ENCODE peak calls at places on chromosomes 12 and 14, in six cellular contexts. One of them, this sample, is unnamed. For H3K36me3 and H3K4me1, the result is how much of the 10 kb centered on the place peaks cover.

GRCh38 chr12:120316798-120317257 is 10.8 kb downstream of the PLA2G1B start:
- DNase-seq in stomach: no peak
- DNase-seq in OCI-LY7: no peak
- DNase-seq in cardiac muscle cell: no peak
- DNase-seq in suprapubic skin: no peak
- DNase-seq in CD8-positive, alpha-beta memory T cell: no peak
- DNase-seq in this sample: peak

GRCh38 chr14:80117876-80118275 is 93.4 kb downstream of the DIO2 start:
- DNase-seq in cardiac muscle cell: no peak
- DNase-seq in stomach: no peak
- DNase-seq in CD8-positive, alpha-beta memory T cell: no peak
- DNase-seq in suprapubic skin: no peak
- DNase-seq in OCI-LY7: no peak
- DNase-seq in this sample: no peak

GRCh38 chr12:14548609-14549008 is 19.1 kb downstream of the PLBD1 start:
- DNase-seq in suprapubic skin: no peak
- DNase-seq in OCI-LY7: no peak
- DNase-seq in cardiac muscle cell: no peak
- DNase-seq in stomach: no peak
- DNase-seq in CD8-positive, alpha-beta memory T cell: no peak
- DNase-seq in this sample: no peak

GRCh38 chr12:65526311-65526710 is 247.8 kb downstream of the MSRB3 start:
- DNase-seq in CD8-positive, alpha-beta memory T cell: no peak
- DNase-seq in suprapubic skin: no peak
- DNase-seq in cardiac muscle cell: no peak
- DNase-seq in OCI-LY7: no peak
- DNase-seq in stomach: no peak
- DNase-seq in this sample: peak

GRCh38 chr14:75150150-75150549 is 23.3 kb upstream of the NEK9 start:
- DNase-seq in OCI-LY7: no peak
- DNase-seq in cardiac muscle cell: no peak
- DNase-seq in CD8-positive, alpha-beta memory T cell: no peak
- DNase-seq in stomach: no peak
- DNase-seq in suprapubic skin: no peak
- DNase-seq in this sample: no peak

GRCh38 chr14:70730393-70730792 is 78.9 kb downstream of the MAP3K9 start:
- DNase-seq in OCI-LY7: no peak
- DNase-seq in stomach: no peak
- DNase-seq in suprapubic skin: no peak
- DNase-seq in cardiac muscle cell: no peak
- DNase-seq in CD8-positive, alpha-beta memory T cell: no peak
- DNase-seq in this sample: no peak

GRCh38 chr12:953776-954175 is 4.3 kb upstream of the RAD52 start:
- DNase-seq in suprapubic skin: no peak
- DNase-seq in CD8-positive, alpha-beta memory T cell: no peak
- DNase-seq in stomach: no peak
- DNase-seq in cardiac muscle cell: no peak
- DNase-seq in OCI-LY7: no peak
- DNase-seq in this sample: peak

GRCh38 chr12:43112101-43112661 is 439.8 kb downstream of the ADAMTS20 start:
- DNase-seq in stomach: no peak
- DNase-seq in cardiac muscle cell: peak
- DNase-seq in OCI-LY7: no peak
- DNase-seq in suprapubic skin: no peak
- DNase-seq in CD8-positive, alpha-beta memory T cell: no peak
- DNase-seq in this sample: no peak

GRCh38 chr12:52145941-52146821 is 45.6 kb downstream of the KRT80 start:
- DNase-seq in suprapubic skin: no peak
- DNase-seq in CD8-positive, alpha-beta memory T cell: no peak
- DNase-seq in cardiac muscle cell: no peak
- DNase-seq in OCI-LY7: no peak
- DNase-seq in stomach: no peak
- DNase-seq in this sample: no peak

GRCh38 chr14:60196291-60196690 is 31.1 kb upstream of the DHRS7 start:
- DNase-seq in cardiac muscle cell: no peak
- DNase-seq in stomach: no peak
- DNase-seq in CD8-positive, alpha-beta memory T cell: no peak
- DNase-seq in suprapubic skin: no peak
- DNase-seq in OCI-LY7: no peak
- DNase-seq in this sample: peak

GRCh38 chr14:105203057-105203494 is 22.0 kb upstream of the NUDT14 start:
- DNase-seq in cardiac muscle cell: peak
- DNase-seq in suprapubic skin: no peak
- DNase-seq in OCI-LY7: peak
- DNase-seq in stomach: peak
- DNase-seq in CD8-positive, alpha-beta memory T cell: peak
- DNase-seq in this sample: peak

GRCh38 chr12:62292761-62293446 is 32.7 kb downstream of the USP15 start:
- DNase-seq in suprapubic skin: no peak
- DNase-seq in OCI-LY7: no peak
- DNase-seq in stomach: no peak
- DNase-seq in cardiac muscle cell: no peak
- DNase-seq in CD8-positive, alpha-beta memory T cell: no peak
- DNase-seq in this sample: no peak
- H3K36me3 ChIP-seq in suprapubic skin: under half
- H3K36me3 ChIP-seq in OCI-LY7: under half
- H3K36me3 ChIP-seq in stomach: under half
- H3K36me3 ChIP-seq in cardiac muscle cell: under half
- H3K36me3 ChIP-seq in CD8-positive, alpha-beta memory T cell: under half
- H3K36me3 ChIP-seq in this sample: under half

GRCh38 chr14:69611264-69612013 is at the start of gene SUSD6:
- DNase-seq in suprapubic skin: peak
- DNase-seq in cardiac muscle cell: peak
- DNase-seq in stomach: peak
- DNase-seq in CD8-positive, alpha-beta memory T cell: peak
- DNase-seq in OCI-LY7: peak
- DNase-seq in this sample: peak

GRCh38 chr14:69614592-69614991 is 3.2 kb downstream of the SUSD6 start:
- DNase-seq in cardiac muscle cell: no peak
- DNase-seq in stomach: no peak
- DNase-seq in suprapubic skin: no peak
- DNase-seq in CD8-positive, alpha-beta memory T cell: no peak
- DNase-seq in OCI-LY7: peak
- DNase-seq in this sample: no peak

GRCh38 chr14:69613312-69614073 is 2.1 kb downstream of the SUSD6 start:
- DNase-seq in OCI-LY7: no peak
- DNase-seq in stomach: no peak
- DNase-seq in CD8-positive, alpha-beta memory T cell: no peak
- DNase-seq in cardiac muscle cell: no peak
- DNase-seq in suprapubic skin: no peak
- DNase-seq in this sample: no peak

GRCh38 chr14:69612014-69612758 is 790 bp downstream of the SUSD6 start:
- DNase-seq in suprapubic skin: no peak
- DNase-seq in stomach: no peak
- DNase-seq in OCI-LY7: peak
- DNase-seq in CD8-positive, alpha-beta memory T cell: peak
- DNase-seq in cardiac muscle cell: no peak
- DNase-seq in this sample: no peak

GRCh38 chr14:69612759-69613145 is 1.4 kb downstream of the SUSD6 start:
- DNase-seq in cardiac muscle cell: no peak
- DNase-seq in OCI-LY7: peak
- DNase-seq in stomach: no peak
- DNase-seq in suprapubic skin: no peak
- DNase-seq in CD8-positive, alpha-beta memory T cell: no peak
- DNase-seq in this sample: peak
- H3K4me1 ChIP-seq in cardiac muscle cell: under half
- H3K4me1 ChIP-seq in OCI-LY7: half or more
- H3K4me1 ChIP-seq in stomach: half or more
- H3K4me1 ChIP-seq in suprapubic skin: half or more
- H3K4me1 ChIP-seq in CD8-positive, alpha-beta memory T cell: half or more
- H3K4me1 ChIP-seq in this sample: under half

DNA sequence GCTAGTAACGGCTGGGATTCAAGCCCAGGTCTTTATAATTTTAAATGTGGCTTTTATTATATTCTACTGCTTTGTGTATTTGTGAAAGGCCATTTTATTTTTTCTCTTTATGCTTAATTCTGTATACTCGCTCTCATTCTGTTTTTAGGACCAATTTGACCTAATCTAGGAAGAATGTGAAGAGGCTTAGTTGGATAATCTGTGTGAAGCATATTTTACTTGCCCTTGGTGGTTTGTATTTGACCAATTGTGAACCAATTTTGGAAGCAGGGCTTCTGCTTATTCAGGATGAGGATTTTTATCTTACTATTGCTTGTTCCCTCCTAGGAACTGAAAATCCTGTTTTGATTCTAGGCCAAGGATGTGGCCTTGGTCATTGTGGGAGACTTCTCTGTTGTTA is 113.1 kb downstream of the TTC6 start:
- DNase-seq in suprapubic skin: no peak
- DNase-seq in CD8-positive, alpha-beta memory T cell: no peak
- DNase-seq in OCI-LY7: no peak
- DNase-seq in cardiac muscle cell: no peak
- DNase-seq in stomach: no peak
- DNase-seq in this sample: no peak
- H3K36me3 ChIP-seq in suprapubic skin: under half
- H3K36me3 ChIP-seq in CD8-positive, alpha-beta memory T cell: under half
- H3K36me3 ChIP-seq in OCI-LY7: under half
- H3K36me3 ChIP-seq in cardiac muscle cell: under half
- H3K36me3 ChIP-seq in stomach: under half
- H3K36me3 ChIP-seq in this sample: under half

GRCh38 chr12:121770388-121770787 is 23.1 kb downstream of the RHOF start:
- DNase-seq in suprapubic skin: no peak
- DNase-seq in CD8-positive, alpha-beta memory T cell: no peak
- DNase-seq in cardiac muscle cell: no peak
- DNase-seq in OCI-LY7: no peak
- DNase-seq in stomach: no peak
- DNase-seq in this sample: no peak
- H3K4me1 ChIP-seq in suprapubic skin: under half
- H3K4me1 ChIP-seq in CD8-positive, alpha-beta memory T cell: under half
- H3K4me1 ChIP-seq in cardiac muscle cell: under half
- H3K4me1 ChIP-seq in OCI-LY7: under half
- H3K4me1 ChIP-seq in stomach: under half
- H3K4me1 ChIP-seq in this sample: under half

DNA sequence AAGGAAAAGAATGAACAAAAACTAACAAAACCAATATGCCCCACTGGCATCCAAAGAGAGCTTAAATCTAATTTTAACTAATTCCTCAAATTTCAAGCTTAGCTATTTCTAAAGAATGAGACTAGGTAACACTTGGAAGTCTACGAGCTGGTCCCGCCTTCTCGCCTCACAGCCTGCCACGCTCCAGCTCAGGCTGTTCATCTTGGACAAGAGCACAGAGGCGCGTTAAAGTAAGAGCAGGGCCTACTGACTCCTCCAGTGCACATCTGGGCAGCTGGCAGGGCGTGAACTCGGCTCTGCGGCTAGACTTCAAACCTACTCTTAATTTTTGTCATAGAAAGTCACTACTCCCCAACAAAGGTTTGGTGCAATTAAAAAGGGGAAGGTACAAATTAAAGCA is 64.6 kb downstream of the DICER1 start:
- DNase-seq in CD8-positive, alpha-beta memory T cell: no peak
- DNase-seq in cardiac muscle cell: no peak
- DNase-seq in OCI-LY7: no peak
- DNase-seq in suprapubic skin: no peak
- DNase-seq in stomach: no peak
- DNase-seq in this sample: no peak
- H3K36me3 ChIP-seq in CD8-positive, alpha-beta memory T cell: under half
- H3K36me3 ChIP-seq in cardiac muscle cell: under half
- H3K36me3 ChIP-seq in OCI-LY7: half or more
- H3K36me3 ChIP-seq in suprapubic skin: half or more
- H3K36me3 ChIP-seq in stomach: under half
- H3K36me3 ChIP-seq in this sample: under half

DNA sequence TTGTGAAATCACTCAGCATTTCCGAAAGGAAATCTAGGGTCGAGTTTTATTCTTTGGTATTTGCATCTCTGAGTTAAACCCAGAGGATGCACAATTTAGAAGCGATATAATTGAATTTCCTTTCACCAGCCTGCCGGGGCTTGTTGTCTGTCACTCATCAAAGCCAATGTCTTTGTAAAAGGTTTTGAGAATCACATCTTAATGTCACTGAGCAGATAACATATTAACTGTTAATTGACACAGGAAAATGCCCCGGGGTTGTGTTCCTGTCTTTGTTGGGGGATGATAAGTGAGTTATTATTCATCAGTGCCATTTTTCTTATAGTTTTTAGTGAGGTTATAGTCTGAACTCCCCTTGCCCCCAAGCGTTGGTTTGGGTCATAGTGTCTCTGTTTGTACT is 73.4 kb downstream of the DUSP6 start:
- DNase-seq in suprapubic skin: no peak
- DNase-seq in OCI-LY7: no peak
- DNase-seq in cardiac muscle cell: no peak
- DNase-seq in stomach: no peak
- DNase-seq in CD8-positive, alpha-beta memory T cell: no peak
- DNase-seq in this sample: no peak
- H3K4me1 ChIP-seq in suprapubic skin: under half
- H3K4me1 ChIP-seq in OCI-LY7: under half
- H3K4me1 ChIP-seq in cardiac muscle cell: under half
- H3K4me1 ChIP-seq in stomach: under half
- H3K4me1 ChIP-seq in CD8-positive, alpha-beta memory T cell: under half
- H3K4me1 ChIP-seq in this sample: under half

DNA sequence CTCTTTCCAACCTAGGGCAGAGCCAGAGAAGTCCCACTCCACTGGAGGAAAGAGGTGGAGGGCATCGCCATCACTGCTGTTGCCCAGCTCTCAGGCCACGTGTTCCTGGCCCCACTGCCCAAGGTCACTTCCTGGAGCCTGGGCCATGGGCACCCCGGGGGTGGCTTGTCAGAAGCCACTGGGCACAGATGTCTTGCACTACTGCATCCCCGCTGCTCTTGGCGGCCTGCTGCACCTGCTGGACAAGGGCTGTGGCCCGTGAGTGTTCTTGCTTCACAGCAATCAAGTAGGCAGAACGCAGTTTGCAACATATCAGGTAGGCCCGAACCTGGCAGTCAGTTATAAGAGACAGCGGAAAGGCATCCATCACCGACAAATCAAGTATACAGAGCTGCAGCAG is 46.6 kb downstream of the RDH12 start:
- DNase-seq in CD8-positive, alpha-beta memory T cell: no peak
- DNase-seq in OCI-LY7: no peak
- DNase-seq in stomach: no peak
- DNase-seq in cardiac muscle cell: no peak
- DNase-seq in suprapubic skin: no peak
- DNase-seq in this sample: no peak
- H3K36me3 ChIP-seq in CD8-positive, alpha-beta memory T cell: under half
- H3K36me3 ChIP-seq in OCI-LY7: half or more
- H3K36me3 ChIP-seq in stomach: under half
- H3K36me3 ChIP-seq in cardiac muscle cell: under half
- H3K36me3 ChIP-seq in suprapubic skin: half or more
- H3K36me3 ChIP-seq in this sample: under half

GRCh38 chr12:99154264-99154982 is 493.1 kb upstream of the GARIN6 start:
- DNase-seq in OCI-LY7: no peak
- DNase-seq in cardiac muscle cell: peak
- DNase-seq in stomach: no peak
- DNase-seq in suprapubic skin: no peak
- DNase-seq in CD8-positive, alpha-beta memory T cell: no peak
- DNase-seq in this sample: no peak
- H3K4me1 ChIP-seq in OCI-LY7: under half
- H3K4me1 ChIP-seq in cardiac muscle cell: under half
- H3K4me1 ChIP-seq in stomach: under half
- H3K4me1 ChIP-seq in suprapubic skin: under half
- H3K4me1 ChIP-seq in CD8-positive, alpha-beta memory T cell: under half
- H3K4me1 ChIP-seq in this sample: under half